ENCODE peak calls at places on chromosomes 1 and 21, in six cellular contexts. One of them, this sample, is unnamed.

GRCh38 chr1:7587108-7587507 is 184.0 kb upstream of the VAMP3 start:
- DNase-seq in neural crest cell: no peak
- DNase-seq in GM13976: no peak
- DNase-seq in cardiac fibroblast: no peak
- DNase-seq in endothelial cell: no peak
- DNase-seq in progenitor cell of endocrine pancreas: no peak
- DNase-seq in this sample: no peak

GRCh38 chr1:207240325-207241095 is 81.0 kb upstream of the CD55 start:
- DNase-seq in neural crest cell: no peak
- DNase-seq in GM13976: no peak
- DNase-seq in cardiac fibroblast: peak; percentile 39
- DNase-seq in endothelial cell: no peak
- DNase-seq in progenitor cell of endocrine pancreas: no peak
- DNase-seq in this sample: no peak

GRCh38 chr1:241366196-241366595 is 9.2 kb upstream of the RGS7 start:
- DNase-seq in neural crest cell: no peak
- DNase-seq in GM13976: no peak
- DNase-seq in cardiac fibroblast: no peak
- DNase-seq in endothelial cell: no peak
- DNase-seq in progenitor cell of endocrine pancreas: no peak
- DNase-seq in this sample: no peak

GRCh38 chr1:204104331-204105222 is 31.7 kb downstream of the SOX13 start:
- DNase-seq in neural crest cell: no peak
- DNase-seq in GM13976: no peak
- DNase-seq in cardiac fibroblast: no peak
- DNase-seq in endothelial cell: no peak
- DNase-seq in progenitor cell of endocrine pancreas: no peak
- DNase-seq in this sample: no peak

GRCh38 chr21:26842976-26843911 is 2.0 kb downstream of the ADAMTS1 start:
- DNase-seq in neural crest cell: peak; percentile 68
- DNase-seq in GM13976: no peak
- DNase-seq in cardiac fibroblast: peak; percentile 98
- DNase-seq in endothelial cell: peak; percentile 62
- DNase-seq in progenitor cell of endocrine pancreas: peak; percentile 69
- DNase-seq in this sample: peak; percentile 69

GRCh38 chr1:9191216-9191615 is 43.4 kb upstream of the H6PD start:
- DNase-seq in neural crest cell: no peak
- DNase-seq in GM13976: no peak
- DNase-seq in cardiac fibroblast: no peak
- DNase-seq in endothelial cell: no peak
- DNase-seq in progenitor cell of endocrine pancreas: no peak
- DNase-seq in this sample: no peak

GRCh38 chr1:21216835-21217811 is 40.4 kb upstream of the EIF4G3 start:
- DNase-seq in neural crest cell: peak; percentile 54
- DNase-seq in GM13976: peak; percentile 81
- DNase-seq in cardiac fibroblast: peak; percentile 68
- DNase-seq in endothelial cell: peak; percentile 68
- DNase-seq in progenitor cell of endocrine pancreas: peak; percentile 39
- DNase-seq in this sample: no peak

GRCh38 chr1:89942014-89942413 is 52.9 kb upstream of the ZNF326 start:
- DNase-seq in neural crest cell: no peak
- DNase-seq in GM13976: no peak
- DNase-seq in cardiac fibroblast: no peak
- DNase-seq in endothelial cell: no peak
- DNase-seq in progenitor cell of endocrine pancreas: no peak
- DNase-seq in this sample: no peak

GRCh38 chr1:201640624-201641023 is 101.7 kb downstream of the NAV1 start:
- DNase-seq in neural crest cell: no peak
- DNase-seq in GM13976: no peak
- DNase-seq in cardiac fibroblast: peak; percentile 75
- DNase-seq in endothelial cell: no peak
- DNase-seq in progenitor cell of endocrine pancreas: no peak
- DNase-seq in this sample: no peak

GRCh38 chr1:112971006-112971405 is 15.0 kb upstream of the SLC16A1 start:
- DNase-seq in neural crest cell: no peak
- DNase-seq in GM13976: no peak
- DNase-seq in cardiac fibroblast: no peak
- DNase-seq in endothelial cell: no peak
- DNase-seq in progenitor cell of endocrine pancreas: no peak
- DNase-seq in this sample: no peak

GRCh38 chr1:47837046-47837830 is 159.9 kb downstream of the TRABD2B start:
- DNase-seq in neural crest cell: no peak
- DNase-seq in GM13976: no peak
- DNase-seq in cardiac fibroblast: no peak
- DNase-seq in endothelial cell: no peak
- DNase-seq in progenitor cell of endocrine pancreas: no peak
- DNase-seq in this sample: no peak

GRCh38 chr1:240608707-240609106 is 3.2 kb downstream of the GREM2 start:
- DNase-seq in neural crest cell: no peak
- DNase-seq in GM13976: no peak
- DNase-seq in cardiac fibroblast: peak; percentile 14
- DNase-seq in endothelial cell: peak; percentile 22
- DNase-seq in progenitor cell of endocrine pancreas: no peak
- DNase-seq in this sample: no peak

GRCh38 chr1:88140325-88140724 is 543.7 kb upstream of the PKN2 start:
- DNase-seq in neural crest cell: no peak
- DNase-seq in GM13976: no peak
- DNase-seq in cardiac fibroblast: no peak
- DNase-seq in endothelial cell: no peak
- DNase-seq in progenitor cell of endocrine pancreas: no peak
- DNase-seq in this sample: no peak

GRCh38 chr1:36752431-36752830 is 269.7 kb upstream of the CSF3R start:
- DNase-seq in neural crest cell: no peak
- DNase-seq in GM13976: no peak
- DNase-seq in cardiac fibroblast: no peak
- DNase-seq in endothelial cell: no peak
- DNase-seq in progenitor cell of endocrine pancreas: no peak
- DNase-seq in this sample: no peak

GRCh38 chr1:226863446-226863845 is 7.0 kb upstream of the PSEN2 start:
- DNase-seq in neural crest cell: no peak
- DNase-seq in GM13976: no peak
- DNase-seq in cardiac fibroblast: peak; percentile 73
- DNase-seq in endothelial cell: no peak
- DNase-seq in progenitor cell of endocrine pancreas: no peak
- DNase-seq in this sample: no peak

GRCh38 chr1:112904071-112904830 is 51.7 kb downstream of the SLC16A1 start:
- DNase-seq in neural crest cell: no peak
- DNase-seq in GM13976: no peak
- DNase-seq in cardiac fibroblast: peak; percentile 78
- DNase-seq in endothelial cell: no peak
- DNase-seq in progenitor cell of endocrine pancreas: no peak
- DNase-seq in this sample: no peak

GRCh38 chr21:35345954-35346353 is 296.9 kb upstream of the RUNX1 start:
- DNase-seq in neural crest cell: no peak
- DNase-seq in GM13976: no peak
- DNase-seq in cardiac fibroblast: no peak
- DNase-seq in endothelial cell: no peak
- DNase-seq in progenitor cell of endocrine pancreas: no peak
- DNase-seq in this sample: no peak

GRCh38 chr1:181674617-181675016 is 191.3 kb downstream of the CACNA1E start:
- DNase-seq in neural crest cell: no peak
- DNase-seq in GM13976: no peak
- DNase-seq in cardiac fibroblast: no peak
- DNase-seq in endothelial cell: no peak
- DNase-seq in progenitor cell of endocrine pancreas: no peak
- DNase-seq in this sample: no peak

GRCh38 chr1:224644553-224645154 is 28.5 kb downstream of the CNIH3 start:
- DNase-seq in neural crest cell: peak; percentile 60
- DNase-seq in GM13976: peak; percentile 77
- DNase-seq in cardiac fibroblast: peak; percentile 67
- DNase-seq in endothelial cell: peak; percentile 71
- DNase-seq in progenitor cell of endocrine pancreas: peak; percentile 50
- DNase-seq in this sample: no peak

GRCh38 chr1:225462429-225462713 is 34.5 kb upstream of the LBR start:
- DNase-seq in neural crest cell: no peak
- DNase-seq in GM13976: no peak
- DNase-seq in cardiac fibroblast: no peak
- DNase-seq in endothelial cell: no peak
- DNase-seq in progenitor cell of endocrine pancreas: no peak
- DNase-seq in this sample: no peak

GRCh38 chr1:178960781-178961180 is 64.9 kb upstream of the FAM20B start:
- DNase-seq in neural crest cell: no peak
- DNase-seq in GM13976: no peak
- DNase-seq in cardiac fibroblast: no peak
- DNase-seq in endothelial cell: no peak
- DNase-seq in progenitor cell of endocrine pancreas: no peak
- DNase-seq in this sample: no peak

GRCh38 chr21:41283211-41283818 is 33.3 kb upstream of the FAM3B start:
- DNase-seq in neural crest cell: peak; percentile 33
- DNase-seq in GM13976: peak; percentile 79
- DNase-seq in cardiac fibroblast: peak; percentile 92
- DNase-seq in endothelial cell: peak; percentile 50
- DNase-seq in progenitor cell of endocrine pancreas: peak; percentile 31
- DNase-seq in this sample: no peak

GRCh38 chr1:84078108-84078823 is 65.8 kb upstream of the PRKACB start:
- DNase-seq in neural crest cell: no peak
- DNase-seq in GM13976: peak; percentile 21
- DNase-seq in cardiac fibroblast: peak; percentile 37
- DNase-seq in endothelial cell: peak; percentile 28
- DNase-seq in progenitor cell of endocrine pancreas: no peak
- DNase-seq in this sample: no peak

GRCh38 chr1:192977089-192977706 is 82.0 kb downstream of the UCHL5 start:
- DNase-seq in neural crest cell: no peak
- DNase-seq in GM13976: no peak
- DNase-seq in cardiac fibroblast: no peak
- DNase-seq in endothelial cell: no peak
- DNase-seq in progenitor cell of endocrine pancreas: no peak
- DNase-seq in this sample: no peak

GRCh38 chr1:51750729-51751128 is 127.8 kb downstream of the NRDC start:
- DNase-seq in neural crest cell: no peak
- DNase-seq in GM13976: no peak
- DNase-seq in cardiac fibroblast: peak; percentile 80
- DNase-seq in endothelial cell: no peak
- DNase-seq in progenitor cell of endocrine pancreas: no peak
- DNase-seq in this sample: no peak

GRCh38 chr1:234125283-234125682 is 220.8 kb downstream of the SLC35F3 start:
- DNase-seq in neural crest cell: peak; percentile 59
- DNase-seq in GM13976: peak; percentile 43
- DNase-seq in cardiac fibroblast: peak; percentile 27
- DNase-seq in endothelial cell: peak; percentile 82
- DNase-seq in progenitor cell of endocrine pancreas: peak; percentile 52
- DNase-seq in this sample: no peak
- TF ChIP-seq CTCF in neural crest cell: peak; percentile 56
- TF ChIP-seq CTCF in GM13976: no peak
- TF ChIP-seq CTCF in cardiac fibroblast: no peak
- TF ChIP-seq CTCF in endothelial cell: peak; percentile 53
- TF ChIP-seq CTCF in progenitor cell of endocrine pancreas: peak; percentile 70
- TF ChIP-seq CTCF in this sample: no peak

GRCh38 chr1:43669878-43670277 is 19.9 kb downstream of the KDM4A start:
- DNase-seq in neural crest cell: no peak
- DNase-seq in GM13976: no peak
- DNase-seq in cardiac fibroblast: no peak
- DNase-seq in endothelial cell: no peak
- DNase-seq in progenitor cell of endocrine pancreas: no peak
- DNase-seq in this sample: no peak

GRCh38 chr1:43668956-43669355 is 19.0 kb downstream of the KDM4A start:
- DNase-seq in neural crest cell: no peak
- DNase-seq in GM13976: no peak
- DNase-seq in cardiac fibroblast: peak; percentile 71
- DNase-seq in endothelial cell: no peak
- DNase-seq in progenitor cell of endocrine pancreas: no peak
- DNase-seq in this sample: no peak

GRCh38 chr1:43664369-43664768 is 14.4 kb downstream of the KDM4A start:
- DNase-seq in neural crest cell: no peak
- DNase-seq in GM13976: peak; percentile 70
- DNase-seq in cardiac fibroblast: no peak
- DNase-seq in endothelial cell: no peak
- DNase-seq in progenitor cell of endocrine pancreas: no peak
- DNase-seq in this sample: no peak

GRCh38 chr1:43671193-43671592 is 21.2 kb downstream of the KDM4A start:
- DNase-seq in neural crest cell: no peak
- DNase-seq in GM13976: no peak
- DNase-seq in cardiac fibroblast: no peak
- DNase-seq in endothelial cell: no peak
- DNase-seq in progenitor cell of endocrine pancreas: no peak
- DNase-seq in this sample: no peak

GRCh38 chr1:43666608-43667007 is 16.7 kb downstream of the KDM4A start:
- DNase-seq in neural crest cell: no peak
- DNase-seq in GM13976: no peak
- DNase-seq in cardiac fibroblast: no peak
- DNase-seq in endothelial cell: no peak
- DNase-seq in progenitor cell of endocrine pancreas: no peak
- DNase-seq in this sample: no peak
- TF ChIP-seq CTCF in neural crest cell: no peak
- TF ChIP-seq CTCF in GM13976: no peak
- TF ChIP-seq CTCF in cardiac fibroblast: no peak
- TF ChIP-seq CTCF in endothelial cell: no peak
- TF ChIP-seq CTCF in progenitor cell of endocrine pancreas: no peak
- TF ChIP-seq CTCF in this sample: no peak

DNA sequence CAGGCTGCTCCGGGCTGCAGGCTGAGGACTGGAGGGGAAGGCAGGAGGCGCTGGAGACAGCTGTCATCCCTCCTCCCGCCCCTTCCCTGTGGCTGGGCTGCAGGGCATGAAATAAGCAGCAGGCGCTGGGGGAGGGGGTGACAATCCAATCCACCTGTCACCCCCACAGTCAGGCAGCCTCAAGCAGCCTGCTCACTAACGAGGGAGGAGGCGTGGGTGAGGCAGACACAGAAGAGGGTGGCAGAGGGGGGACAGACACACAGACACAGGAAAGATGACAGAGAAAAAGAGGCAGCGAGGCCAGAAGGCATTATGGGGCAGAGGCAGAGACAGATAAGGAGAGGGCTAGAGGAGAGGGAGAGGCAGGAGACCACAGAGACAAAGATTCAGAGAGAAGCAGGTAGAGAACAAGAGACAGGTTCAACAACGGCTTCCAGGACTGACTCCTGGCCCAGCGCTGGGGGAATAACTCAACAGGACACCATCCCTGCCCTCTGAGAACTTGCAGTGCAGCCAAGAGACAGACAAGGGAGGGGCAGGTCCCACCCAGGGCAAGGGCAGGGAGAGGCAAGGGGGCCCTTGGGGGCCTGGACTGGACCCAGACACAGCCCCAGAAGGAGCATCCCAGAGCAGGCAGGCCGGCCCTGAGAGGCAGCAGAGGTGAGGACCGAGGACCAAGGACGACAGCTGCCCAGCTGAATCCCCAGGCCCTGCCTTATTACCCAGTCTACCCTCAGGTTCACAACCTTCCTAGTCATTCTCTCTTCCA is 11.2 kb downstream of the MEF2D start:
- DNase-seq in neural crest cell: no peak
- DNase-seq in GM13976: peak; percentile 55
- DNase-seq in cardiac fibroblast: no peak
- DNase-seq in endothelial cell: no peak
- DNase-seq in progenitor cell of endocrine pancreas: no peak
- DNase-seq in this sample: no peak
- TF ChIP-seq CTCF in neural crest cell: no peak
- TF ChIP-seq CTCF in GM13976: peak; percentile 30
- TF ChIP-seq CTCF in cardiac fibroblast: no peak
- TF ChIP-seq CTCF in endothelial cell: no peak
- TF ChIP-seq CTCF in progenitor cell of endocrine pancreas: no peak
- TF ChIP-seq CTCF in this sample: no peak

DNA sequence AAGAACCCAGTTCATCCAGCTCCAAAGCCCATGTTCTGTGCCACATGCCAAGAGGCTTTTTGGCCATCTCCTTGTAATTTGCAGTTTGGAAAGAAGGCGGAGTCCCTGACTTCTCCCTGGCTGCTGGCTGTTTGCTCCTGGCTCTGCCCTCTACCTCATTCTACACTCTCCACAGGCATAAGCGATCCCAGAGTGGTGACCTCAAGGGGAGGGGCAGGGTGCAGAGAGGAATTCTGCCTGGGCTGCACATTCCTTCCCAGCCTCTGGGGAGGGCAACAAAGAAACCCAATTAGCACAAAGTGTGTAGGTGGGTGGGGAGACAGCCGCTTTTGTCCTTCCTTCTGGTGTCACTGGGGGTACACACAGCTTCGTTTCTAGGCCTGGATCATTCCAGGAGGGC is 95.3 kb downstream of the HIVEP3 start:
- DNase-seq in neural crest cell: peak; percentile 10
- DNase-seq in GM13976: no peak
- DNase-seq in cardiac fibroblast: peak; percentile 28
- DNase-seq in endothelial cell: no peak
- DNase-seq in progenitor cell of endocrine pancreas: peak; percentile 23
- DNase-seq in this sample: no peak
- TF ChIP-seq CTCF in neural crest cell: no peak
- TF ChIP-seq CTCF in GM13976: no peak
- TF ChIP-seq CTCF in cardiac fibroblast: no peak
- TF ChIP-seq CTCF in endothelial cell: no peak
- TF ChIP-seq CTCF in progenitor cell of endocrine pancreas: no peak
- TF ChIP-seq CTCF in this sample: no peak

This sample was measured in omental fat pad.